ENCODE peak calls at places on chromosomes 11 and 22, in five cellular contexts. Y is stomach, K is ovary, G is right lobe of liver, W is heart left ventricle. V is an unnamed sample.

GRCh38 chr11:94129505-94130335 is 1.1 kb downstream of the PANX1 start:
- DNase-seq in G (no peak), W (no peak), K (no peak), Y (no peak), V (no peak)

GRCh38 chr11:64138413-64138812 is 27.5 kb downstream of the MACROD1 start:
- DNase-seq in K (no peak), G (no peak), W (no peak), Y (no peak), V (no peak)

GRCh38 chr11:29125621-29126020 is 891.2 kb downstream of the KCNA4 start:
- DNase-seq in W (no peak), G (no peak), Y (no peak), K (no peak), V (no peak)

GRCh38 chr11:2363816-2364370 is 13.2 kb upstream of the CD81 start:
- DNase-seq in K (no peak), G (no peak), Y (no peak), W (no peak), V (no peak)

GRCh38 chr11:119566299-119566698 is 143.3 kb upstream of the THY1 start:
- DNase-seq in G (no peak), K (no peak), Y (peak; percentile 50), W (no peak), V (peak; percentile 19)

GRCh38 chr11:48138222-48138621 is 78.4 kb upstream of the OR4B1 start:
- DNase-seq in W (no peak), Y (no peak), K (no peak), G (no peak), V (no peak)

GRCh38 chr11:93054881-93055280 is 85.4 kb downstream of the MTNR1B start:
- DNase-seq in W (no peak), K (no peak), G (no peak), Y (no peak), V (no peak)

GRCh38 chr11:122652495-122652894 is 3.0 kb upstream of the UBASH3B start:
- DNase-seq in G (no peak), Y (no peak), W (no peak), K (no peak), V (no peak)

GRCh38 chr11:86726118-86726748 is 53.8 kb upstream of the ME3 start:
- DNase-seq in K (no peak), G (no peak), W (no peak), Y (no peak), V (no peak)

GRCh38 chr11:2541881-2542361 is 97.1 kb downstream of the KCNQ1 start:
- DNase-seq in W (no peak), G (peak; percentile 85), Y (no peak), K (peak; percentile 21), V (no peak)

GRCh38 chr11:128714881-128715280 is 21.0 kb downstream of the FLI1 start:
- DNase-seq in G (peak; percentile 23), K (no peak), Y (no peak), W (no peak), V (no peak)

GRCh38 chr22:23113067-23113846 is 28.5 kb downstream of the RSPH14 start:
- DNase-seq in Y (no peak), W (peak; percentile 30), K (peak; percentile 88), G (no peak), V (peak; percentile 29)

GRCh38 chr11:1876361-1877063 is 15.2 kb downstream of the PRR33 start:
- DNase-seq in K (peak; percentile 86), G (peak; percentile 56), Y (peak; percentile 47), W (peak; percentile 83), V (peak; percentile 43)

GRCh38 chr11:44380009-44380313 is 70.0 kb upstream of the ALX4 start:
- DNase-seq in G (peak; percentile 79), K (no peak), Y (no peak), W (no peak), V (no peak)

GRCh38 chr11:95791385-95792033 is 1.2 kb downstream of the CEP57 start:
- DNase-seq in G (no peak), Y (no peak), K (no peak), W (no peak), V (no peak)

GRCh38 chr11:73531386-73531785 is 66.5 kb downstream of the FAM168A start:
- DNase-seq in K (no peak), G (no peak), W (no peak), Y (no peak), V (no peak)

GRCh38 chr11:73530109-73530508 is 67.8 kb downstream of the FAM168A start:
- DNase-seq in Y (no peak), K (no peak), G (no peak), W (no peak), V (no peak)

GRCh38 chr11:73528013-73528412 is 69.9 kb downstream of the FAM168A start:
- DNase-seq in Y (no peak), G (no peak), K (no peak), W (no peak), V (no peak)

GRCh38 chr11:73528420-73528819 is 69.5 kb downstream of the FAM168A start:
- DNase-seq in W (no peak), Y (no peak), K (no peak), G (no peak), V (no peak)

DNA sequence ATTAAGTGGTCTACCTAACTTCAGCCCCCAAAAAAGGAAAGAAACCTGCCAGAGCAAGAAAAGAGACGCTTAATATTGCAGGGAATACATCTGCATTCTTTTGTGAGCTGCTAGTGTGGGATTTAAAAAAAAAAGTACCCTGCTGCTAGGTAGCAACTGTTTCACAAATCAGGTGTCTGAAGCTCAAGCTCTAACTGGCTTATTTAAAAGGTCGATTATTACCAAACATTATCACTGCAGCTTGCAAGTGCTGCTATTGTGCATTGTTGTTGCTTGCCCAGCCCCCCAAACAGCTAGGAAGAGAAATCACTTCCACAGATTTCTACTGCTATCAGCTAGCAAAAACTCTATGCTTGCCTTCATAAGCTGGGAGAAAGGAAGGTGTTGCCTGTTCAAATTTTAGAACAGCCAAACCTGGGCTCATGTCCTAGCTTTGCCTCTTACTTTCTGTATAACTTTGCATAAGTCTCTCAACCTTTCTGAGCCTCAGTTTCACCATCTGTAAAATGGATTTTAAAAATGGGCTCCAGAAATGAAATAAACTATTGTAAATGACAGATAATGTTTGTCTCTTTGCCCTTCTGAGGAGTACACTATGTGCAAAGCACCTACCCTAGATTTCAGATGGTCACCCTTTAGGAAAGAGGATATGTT is 68.9 kb downstream of the FAM168A start:
- DNase-seq in W (no peak), Y (no peak), K (no peak), G (no peak), V (no peak)
- H3K27ac ChIP-seq in W (no peak overlapping the region), Y (peak overlapping the region; percentile 74), K (no peak overlapping the region), G (no peak overlapping the region), V (peak overlapping the region; percentile 85)

DNA sequence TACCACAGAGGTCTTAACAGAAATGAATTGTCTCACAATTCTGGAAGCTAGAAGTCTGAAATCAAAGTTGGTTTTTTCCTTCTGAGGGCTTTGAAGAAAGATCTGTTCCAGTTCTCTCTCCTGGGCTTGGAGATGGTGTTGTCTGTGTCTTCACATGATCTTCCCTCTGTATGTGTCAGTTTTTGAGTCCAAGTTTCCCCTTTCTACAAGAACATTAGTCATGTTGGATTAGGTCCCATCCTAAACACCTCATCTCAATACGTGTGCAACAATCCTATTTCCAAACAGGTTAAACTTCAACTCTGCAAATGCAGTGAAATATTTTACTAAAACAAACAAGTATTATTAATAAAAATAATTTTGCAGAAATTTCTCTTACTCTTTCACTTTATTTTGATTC is 3.1 kb upstream of the PTS start:
- DNase-seq in W (no peak), G (no peak), Y (no peak), K (no peak), V (no peak)
- TF ChIP-seq POLR2A in W (no peak), G (no peak), Y (no peak), K (no peak), V (no peak)

DNA sequence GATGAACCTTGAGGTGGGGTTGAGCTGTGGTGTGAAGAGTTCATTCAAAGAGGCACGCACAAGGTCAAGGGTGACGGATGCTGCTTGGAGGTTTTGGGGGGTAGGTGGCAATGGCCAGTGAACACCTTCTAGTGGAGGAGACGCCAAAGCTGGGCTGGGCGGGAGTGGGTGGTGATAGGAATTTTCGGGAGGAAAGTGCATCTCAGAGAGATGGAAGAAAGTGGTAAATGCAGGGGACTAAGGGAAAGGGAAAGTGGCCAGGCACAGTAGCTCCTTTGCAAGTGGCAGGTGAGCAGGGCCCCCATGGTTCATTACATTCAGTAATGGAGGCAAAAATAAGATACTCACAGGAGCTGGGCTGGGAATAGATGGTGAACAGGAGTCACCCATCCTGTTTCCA is 499.7 kb downstream of the MIAT start:
- DNase-seq in K (no peak), W (no peak), G (no peak), Y (no peak), V (no peak)
- H3K27ac ChIP-seq in K (no peak overlapping the region), W (no peak overlapping the region), G (no peak overlapping the region), Y (no peak overlapping the region), V (no peak overlapping the region)

GRCh38 chr22:38505595-38506117 is 455 bp downstream of the DDX17 start:
- DNase-seq in K (peak; percentile 89), W (peak; percentile 84), G (peak; percentile 85), Y (peak; percentile 79), V (peak; percentile 81)
- TF ChIP-seq POLR2A in K (peak; percentile 82), W (peak; percentile 63), G (no peak), Y (no peak), V (peak; percentile 71)

GRCh38 chr22:30314918-30315317 is 11.8 kb downstream of the TBC1D10A start:
- DNase-seq in Y (no peak), W (no peak), K (no peak), G (no peak), V (no peak)
- H3K27ac ChIP-seq in Y (peak overlapping the region; percentile 30), W (no peak overlapping the region), K (no peak overlapping the region), G (no peak overlapping the region), V (no peak overlapping the region)

V was measured in body of pancreas.